ENCODE peak calls at places on chromosome 6, in four cellular contexts. One of them, this sample, is unnamed.

GRCh38 chr6:134425521-134426316 is 107.8 kb upstream of the SGK1 start:
- DNase-seq in CD14-positive monocyte: no peak
- DNase-seq in ACHN: no peak
- DNase-seq in stimulated activated CD8-positive, alpha-beta memory T cell treated with anti-CD3 and anti-CD28 coated beads, Interleukin-7, amount 100 ng/mL, for 4 hours: no peak
- DNase-seq in this sample: no peak

GRCh38 chr6:71403422-71404134 is 115.0 kb downstream of the OGFRL1 start:
- DNase-seq in stimulated activated CD8-positive, alpha-beta memory T cell treated with anti-CD3 and anti-CD28 coated beads, Interleukin-7, amount 100 ng/mL, for 4 hours: no peak
- DNase-seq in CD14-positive monocyte: no peak
- DNase-seq in ACHN: no peak
- DNase-seq in this sample: no peak

GRCh38 chr6:53210821-53211220 is 62.2 kb upstream of the GCM1 start:
- DNase-seq in stimulated activated CD8-positive, alpha-beta memory T cell treated with anti-CD3 and anti-CD28 coated beads, Interleukin-7, amount 100 ng/mL, for 4 hours: no peak
- DNase-seq in CD14-positive monocyte: no peak
- DNase-seq in ACHN: no peak
- DNase-seq in this sample: no peak

GRCh38 chr6:132764370-132764769 is 6.7 kb upstream of the VNN2 start:
- DNase-seq in CD14-positive monocyte: no peak
- DNase-seq in stimulated activated CD8-positive, alpha-beta memory T cell treated with anti-CD3 and anti-CD28 coated beads, Interleukin-7, amount 100 ng/mL, for 4 hours: no peak
- DNase-seq in ACHN: peak
- DNase-seq in this sample: no peak

GRCh38 chr6:112781236-112781635 is 434.1 kb downstream of the RFPL4B start:
- DNase-seq in ACHN: no peak
- DNase-seq in CD14-positive monocyte: no peak
- DNase-seq in stimulated activated CD8-positive, alpha-beta memory T cell treated with anti-CD3 and anti-CD28 coated beads, Interleukin-7, amount 100 ng/mL, for 4 hours: no peak
- DNase-seq in this sample: no peak

GRCh38 chr6:139577991-139578604 is 203.7 kb upstream of the CITED2 start:
- DNase-seq in CD14-positive monocyte: no peak
- DNase-seq in ACHN: peak
- DNase-seq in stimulated activated CD8-positive, alpha-beta memory T cell treated with anti-CD3 and anti-CD28 coated beads, Interleukin-7, amount 100 ng/mL, for 4 hours: no peak
- DNase-seq in this sample: no peak

GRCh38 chr6:141169419-141169818 is 963.3 kb upstream of the GJE1 start:
- DNase-seq in ACHN: peak
- DNase-seq in CD14-positive monocyte: no peak
- DNase-seq in stimulated activated CD8-positive, alpha-beta memory T cell treated with anti-CD3 and anti-CD28 coated beads, Interleukin-7, amount 100 ng/mL, for 4 hours: no peak
- DNase-seq in this sample: no peak

GRCh38 chr6:30510419-30510818 is 21.1 kb downstream of the HLA-E start:
- DNase-seq in CD14-positive monocyte: no peak
- DNase-seq in stimulated activated CD8-positive, alpha-beta memory T cell treated with anti-CD3 and anti-CD28 coated beads, Interleukin-7, amount 100 ng/mL, for 4 hours: no peak
- DNase-seq in ACHN: no peak
- DNase-seq in this sample: no peak

GRCh38 chr6:139016337-139017213 is 12.0 kb upstream of the ABRACL start:
- DNase-seq in ACHN: no peak
- DNase-seq in CD14-positive monocyte: no peak
- DNase-seq in stimulated activated CD8-positive, alpha-beta memory T cell treated with anti-CD3 and anti-CD28 coated beads, Interleukin-7, amount 100 ng/mL, for 4 hours: no peak
- DNase-seq in this sample: no peak

GRCh38 chr6:1636971-1637871 is 27.5 kb downstream of the FOXC1 start:
- DNase-seq in ACHN: no peak
- DNase-seq in stimulated activated CD8-positive, alpha-beta memory T cell treated with anti-CD3 and anti-CD28 coated beads, Interleukin-7, amount 100 ng/mL, for 4 hours: no peak
- DNase-seq in CD14-positive monocyte: no peak
- DNase-seq in this sample: no peak

GRCh38 chr6:168024951-168025510 is 27.6 kb downstream of the KIF25 start:
- DNase-seq in stimulated activated CD8-positive, alpha-beta memory T cell treated with anti-CD3 and anti-CD28 coated beads, Interleukin-7, amount 100 ng/mL, for 4 hours: no peak
- DNase-seq in ACHN: no peak
- DNase-seq in CD14-positive monocyte: no peak
- DNase-seq in this sample: no peak

GRCh38 chr6:112639436-112639835 is 292.3 kb downstream of the RFPL4B start:
- DNase-seq in CD14-positive monocyte: no peak
- DNase-seq in stimulated activated CD8-positive, alpha-beta memory T cell treated with anti-CD3 and anti-CD28 coated beads, Interleukin-7, amount 100 ng/mL, for 4 hours: no peak
- DNase-seq in ACHN: peak
- DNase-seq in this sample: no peak

GRCh38 chr6:154621611-154622010 is 111.1 kb upstream of the CNKSR3 start:
- DNase-seq in ACHN: no peak
- DNase-seq in stimulated activated CD8-positive, alpha-beta memory T cell treated with anti-CD3 and anti-CD28 coated beads, Interleukin-7, amount 100 ng/mL, for 4 hours: no peak
- DNase-seq in CD14-positive monocyte: no peak
- DNase-seq in this sample: no peak

GRCh38 chr6:157255079-157255478 is 68.2 kb downstream of the TMEM242 start:
- DNase-seq in ACHN: no peak
- DNase-seq in stimulated activated CD8-positive, alpha-beta memory T cell treated with anti-CD3 and anti-CD28 coated beads, Interleukin-7, amount 100 ng/mL, for 4 hours: no peak
- DNase-seq in CD14-positive monocyte: no peak
- DNase-seq in this sample: no peak

GRCh38 chr6:149320745-149321240 is 3.3 kb downstream of the TAB2 start:
- DNase-seq in CD14-positive monocyte: no peak
- DNase-seq in stimulated activated CD8-positive, alpha-beta memory T cell treated with anti-CD3 and anti-CD28 coated beads, Interleukin-7, amount 100 ng/mL, for 4 hours: no peak
- DNase-seq in ACHN: no peak
- DNase-seq in this sample: no peak

GRCh38 chr6:31952890-31953289 is 5.9 kb downstream of the NELFE start:
- DNase-seq in ACHN: no peak
- DNase-seq in stimulated activated CD8-positive, alpha-beta memory T cell treated with anti-CD3 and anti-CD28 coated beads, Interleukin-7, amount 100 ng/mL, for 4 hours: no peak
- DNase-seq in CD14-positive monocyte: no peak
- DNase-seq in this sample: no peak

GRCh38 chr6:80618953-80619352 is 512.5 kb downstream of the BCKDHB start:
- DNase-seq in CD14-positive monocyte: no peak
- DNase-seq in ACHN: no peak
- DNase-seq in stimulated activated CD8-positive, alpha-beta memory T cell treated with anti-CD3 and anti-CD28 coated beads, Interleukin-7, amount 100 ng/mL, for 4 hours: no peak
- DNase-seq in this sample: no peak

GRCh38 chr6:11218827-11219826 is 13.3 kb downstream of the NEDD9 start:
- DNase-seq in CD14-positive monocyte: peak
- DNase-seq in ACHN: no peak
- DNase-seq in stimulated activated CD8-positive, alpha-beta memory T cell treated with anti-CD3 and anti-CD28 coated beads, Interleukin-7, amount 100 ng/mL, for 4 hours: no peak
- DNase-seq in this sample: no peak

GRCh38 chr6:11762782-11763459 is 15.7 kb downstream of the ADTRP start:
- DNase-seq in ACHN: no peak
- DNase-seq in stimulated activated CD8-positive, alpha-beta memory T cell treated with anti-CD3 and anti-CD28 coated beads, Interleukin-7, amount 100 ng/mL, for 4 hours: no peak
- DNase-seq in CD14-positive monocyte: no peak
- DNase-seq in this sample: no peak

GRCh38 chr6:31615748-31616147 is 714 bp downstream of the AIF1 start:
- DNase-seq in ACHN: no peak
- DNase-seq in stimulated activated CD8-positive, alpha-beta memory T cell treated with anti-CD3 and anti-CD28 coated beads, Interleukin-7, amount 100 ng/mL, for 4 hours: no peak
- DNase-seq in CD14-positive monocyte: no peak
- DNase-seq in this sample: no peak

GRCh38 chr6:150813993-150814359 is 51.5 kb upstream of the MTHFD1L start:
- DNase-seq in CD14-positive monocyte: no peak
- DNase-seq in stimulated activated CD8-positive, alpha-beta memory T cell treated with anti-CD3 and anti-CD28 coated beads, Interleukin-7, amount 100 ng/mL, for 4 hours: no peak
- DNase-seq in ACHN: peak
- DNase-seq in this sample: no peak

GRCh38 chr6:5388319-5388718 is 127.0 kb downstream of the FARS2 start:
- DNase-seq in ACHN: no peak
- DNase-seq in stimulated activated CD8-positive, alpha-beta memory T cell treated with anti-CD3 and anti-CD28 coated beads, Interleukin-7, amount 100 ng/mL, for 4 hours: no peak
- DNase-seq in CD14-positive monocyte: no peak
- DNase-seq in this sample: no peak

GRCh38 chr6:158063736-158064135 is 82.1 kb downstream of the SYNJ2 start:
- DNase-seq in stimulated activated CD8-positive, alpha-beta memory T cell treated with anti-CD3 and anti-CD28 coated beads, Interleukin-7, amount 100 ng/mL, for 4 hours: no peak
- DNase-seq in ACHN: no peak
- DNase-seq in CD14-positive monocyte: no peak
- DNase-seq in this sample: no peak

GRCh38 chr6:107820571-107821261 is 3.4 kb downstream of the SCML4 start:
- DNase-seq in CD14-positive monocyte: no peak
- DNase-seq in ACHN: no peak
- DNase-seq in stimulated activated CD8-positive, alpha-beta memory T cell treated with anti-CD3 and anti-CD28 coated beads, Interleukin-7, amount 100 ng/mL, for 4 hours: no peak
- DNase-seq in this sample: no peak

GRCh38 chr6:108115598-108116058 is 41.1 kb upstream of the OSTM1 start:
- DNase-seq in ACHN: peak
- DNase-seq in stimulated activated CD8-positive, alpha-beta memory T cell treated with anti-CD3 and anti-CD28 coated beads, Interleukin-7, amount 100 ng/mL, for 4 hours: no peak
- DNase-seq in CD14-positive monocyte: no peak
- DNase-seq in this sample: no peak

GRCh38 chr6:42988486-42989020 is 4.2 kb downstream of the PPP2R5D start:
- DNase-seq in CD14-positive monocyte: no peak
- DNase-seq in ACHN: no peak
- DNase-seq in stimulated activated CD8-positive, alpha-beta memory T cell treated with anti-CD3 and anti-CD28 coated beads, Interleukin-7, amount 100 ng/mL, for 4 hours: no peak
- DNase-seq in this sample: no peak

GRCh38 chr6:129297592-129297991 is 412.4 kb downstream of the ARHGAP18 start:
- DNase-seq in ACHN: no peak
- DNase-seq in CD14-positive monocyte: no peak
- DNase-seq in stimulated activated CD8-positive, alpha-beta memory T cell treated with anti-CD3 and anti-CD28 coated beads, Interleukin-7, amount 100 ng/mL, for 4 hours: no peak
- DNase-seq in this sample: no peak

GRCh38 chr6:134454794-134455193 is 136.9 kb upstream of the SGK1 start:
- DNase-seq in ACHN: no peak
- DNase-seq in stimulated activated CD8-positive, alpha-beta memory T cell treated with anti-CD3 and anti-CD28 coated beads, Interleukin-7, amount 100 ng/mL, for 4 hours: no peak
- DNase-seq in CD14-positive monocyte: no peak
- DNase-seq in this sample: no peak

GRCh38 chr6:154901856-154902552 is 93.1 kb upstream of the TIAM2 start:
- DNase-seq in ACHN: no peak
- DNase-seq in stimulated activated CD8-positive, alpha-beta memory T cell treated with anti-CD3 and anti-CD28 coated beads, Interleukin-7, amount 100 ng/mL, for 4 hours: no peak
- DNase-seq in CD14-positive monocyte: no peak
- DNase-seq in this sample: no peak

GRCh38 chr6:103872683-103873082 is 987.0 kb downstream of the HACE1 start:
- DNase-seq in CD14-positive monocyte: no peak
- DNase-seq in stimulated activated CD8-positive, alpha-beta memory T cell treated with anti-CD3 and anti-CD28 coated beads, Interleukin-7, amount 100 ng/mL, for 4 hours: no peak
- DNase-seq in ACHN: no peak
- DNase-seq in this sample: no peak